ENCODE peak calls at places on chromosomes 12 and 14, in five cellular contexts. R is CD8-positive, alpha-beta T cell; D is cardiac fibroblast; V is neural progenitor cell; Q is NB4. X is an unnamed sample.

GRCh38 chr12:57740656-57741412 is 2.3 kb upstream of the AGAP2 start:
- DNase-seq in R (peak; percentile 87), D (no peak), V (no peak), Q (peak; percentile 84), X (no peak)

GRCh38 chr14:104356738-104357688 is 218.6 kb downstream of the KIF26A start:
- DNase-seq in R (no peak), D (no peak), V (no peak), Q (no peak), X (no peak)

GRCh38 chr12:40312982-40313576 is 88.3 kb downstream of the LRRK2 start:
- DNase-seq in R (no peak), D (peak; percentile 38), V (no peak), Q (peak; percentile 47), X (no peak)

GRCh38 chr14:68822132-68822651 is 29.3 kb upstream of the ZFP36L1 start:
- DNase-seq in R (no peak), D (no peak), V (no peak), Q (no peak), X (no peak)

GRCh38 chr14:94426526-94426925 is 26.1 kb downstream of the SERPINA11 start:
- DNase-seq in R (no peak), D (no peak), V (no peak), Q (no peak), X (no peak)

GRCh38 chr12:15469342-15469741 is 147.0 kb downstream of the PTPRO start:
- DNase-seq in R (no peak), D (no peak), V (no peak), Q (no peak), X (no peak)

GRCh38 chr12:120988234-120988633 is 9.9 kb downstream of the HNF1A start:
- DNase-seq in R (no peak), D (no peak), V (no peak), Q (no peak), X (no peak)

GRCh38 chr12:29164477-29165163 is 15.5 kb downstream of the FAR2 start:
- DNase-seq in R (no peak), D (peak; percentile 81), V (no peak), Q (peak; percentile 92), X (peak; percentile 33)

GRCh38 chr12:79624378-79624777 is 66.4 kb downstream of the PAWR start:
- DNase-seq in R (no peak), D (peak; percentile 65), V (no peak), Q (no peak), X (no peak)

GRCh38 chr12:96025518-96025917 is 9.9 kb downstream of the LTA4H start:
- DNase-seq in R (no peak), D (no peak), V (no peak), Q (no peak), X (no peak)

GRCh38 chr14:103207404-103208072 is 84.3 kb downstream of the TNFAIP2 start:
- DNase-seq in R (no peak), D (peak; percentile 18), V (peak; percentile 45), Q (no peak), X (no peak)

GRCh38 chr12:26125451-26126339 is 858 bp upstream of the BHLHE41 start:
- DNase-seq in R (no peak), D (peak; percentile 63), V (peak; percentile 82), Q (peak; percentile 88), X (no peak)

GRCh38 chr12:77120695-77121094 is 55.3 kb upstream of the E2F7 start:
- DNase-seq in R (no peak), D (peak; percentile 63), V (no peak), Q (no peak), X (no peak)

GRCh38 chr12:123433615-123434014 is 2.9 kb downstream of the RILPL2 start:
- DNase-seq in R (no peak), D (no peak), V (no peak), Q (peak; percentile 50), X (no peak)

GRCh38 chr14:22650960-22651521 is 6.9 kb upstream of the OR6J1 start:
- DNase-seq in R (no peak), D (no peak), V (no peak), Q (peak; percentile 69), X (no peak)

GRCh38 chr12:39442895-39443703 is at the start of gene KIF21A:
- DNase-seq in R (peak; percentile 89), D (peak; percentile 96), V (peak; percentile 94), Q (peak; percentile 88), X (peak; percentile 36)

GRCh38 chr14:60736494-60736893 is 1.9 kb downstream of the MNAT1 start:
- DNase-seq in R (no peak), D (peak; percentile 66), V (peak; percentile 46), Q (no peak), X (no peak)
- H3K4me3 ChIP-seq in R (no peak overlapping the region), D (no peak overlapping the region), V (peak overlapping the region; percentile 88), Q (peak overlapping the region; percentile 33), X (peak overlapping the region; percentile 96)

GRCh38 chr12:87772401-87772800 is 256.8 kb downstream of the C12orf50 start:
- DNase-seq in R (no peak), D (no peak), V (no peak), Q (no peak), X (no peak)
- TF ChIP-seq CTCF in R (no peak), D (no peak), V (no peak), Q (no peak), X (no peak)

GRCh38 chr14:75604979-75605825 is 26.8 kb downstream of the FLVCR2 start:
- DNase-seq in R (no peak), D (peak; percentile 76), V (no peak), Q (peak; percentile 93), X (peak; percentile 37)

GRCh38 chr14:75607044-75607443 is 28.6 kb downstream of the FLVCR2 start:
- DNase-seq in R (no peak), D (no peak), V (no peak), Q (no peak), X (no peak)

GRCh38 chr14:75602527-75602926 is 24.1 kb downstream of the FLVCR2 start:
- DNase-seq in R (no peak), D (no peak), V (no peak), Q (no peak), X (no peak)

GRCh38 chr14:75607842-75608640 is 29.6 kb downstream of the FLVCR2 start:
- DNase-seq in R (no peak), D (no peak), V (no peak), Q (no peak), X (no peak)

DNA sequence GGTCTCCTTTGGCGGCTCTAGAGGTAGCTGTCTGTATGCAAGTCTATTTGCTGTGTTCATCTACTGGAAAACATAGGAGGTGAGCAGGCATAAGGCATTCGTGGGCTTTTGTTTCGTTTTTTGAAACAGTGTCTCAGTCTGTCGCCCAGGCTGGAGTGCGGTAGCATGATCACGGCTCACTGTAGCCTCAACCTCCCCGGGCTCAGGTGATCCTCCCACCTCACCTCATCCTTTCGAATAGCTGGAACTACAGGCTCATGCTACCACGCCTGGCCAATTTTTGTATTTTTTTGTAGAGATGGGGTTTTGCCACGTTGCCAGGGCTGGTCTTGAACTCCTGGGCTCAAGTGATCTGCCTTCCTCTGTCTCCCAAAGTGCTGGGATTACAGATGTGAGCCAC is 27.5 kb downstream of the FLVCR2 start:
- DNase-seq in R (no peak), D (no peak), V (no peak), Q (no peak), X (no peak)
- H3K4me3 ChIP-seq in R (no peak overlapping the region), D (no peak overlapping the region), V (no peak overlapping the region), Q (peak overlapping the region; percentile 37), X (peak overlapping the region; percentile 47)

GRCh38 chr12:52169886-52170285 is 21.9 kb downstream of the KRT80 start:
- DNase-seq in R (no peak), D (peak; percentile 47), V (no peak), Q (no peak), X (no peak)

GRCh38 chr12:52170827-52171226 is 21.0 kb downstream of the KRT80 start:
- DNase-seq in R (no peak), D (no peak), V (no peak), Q (no peak), X (no peak)

GRCh38 chr12:52172956-52173355 is 18.9 kb downstream of the KRT80 start:
- DNase-seq in R (no peak), D (no peak), V (no peak), Q (no peak), X (no peak)

GRCh38 chr12:52173526-52173925 is 18.3 kb downstream of the KRT80 start:
- DNase-seq in R (no peak), D (no peak), V (no peak), Q (no peak), X (no peak)

DNA sequence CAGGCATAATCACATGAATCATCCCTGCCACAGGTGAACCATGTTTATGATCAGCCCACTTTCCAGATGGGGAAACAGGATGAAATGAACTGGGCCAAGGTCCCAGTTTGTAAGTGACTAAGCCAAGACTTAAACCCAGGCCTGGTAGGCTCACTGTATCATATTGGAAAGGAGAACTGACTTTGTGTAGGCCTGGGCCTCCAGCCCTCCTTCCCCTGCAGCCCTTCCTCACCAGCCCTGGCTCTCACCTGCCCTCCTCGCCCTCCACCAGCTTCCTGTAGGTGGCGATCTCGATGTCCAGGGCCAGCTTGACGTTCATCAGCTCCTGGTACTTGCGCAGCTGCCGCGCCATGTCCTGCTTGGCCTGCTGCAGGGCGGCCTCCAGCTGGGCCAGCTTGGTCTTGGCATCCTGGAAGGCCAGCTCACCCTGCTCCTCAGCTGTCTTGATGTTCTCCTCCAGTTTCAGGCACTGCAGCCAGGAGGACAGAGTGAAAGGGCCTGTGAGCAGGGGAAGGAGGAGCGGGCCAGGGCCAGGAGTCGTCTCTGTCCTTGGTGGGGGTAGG is 19.8 kb downstream of the KRT80 start:
- DNase-seq in R (no peak), D (no peak), V (peak; percentile 66), Q (peak; percentile 72), X (no peak)
- TF ChIP-seq CTCF in R (no peak), D (peak; percentile 46), V (peak; percentile 59), Q (peak; percentile 60), X (peak; percentile 60)

DNA sequence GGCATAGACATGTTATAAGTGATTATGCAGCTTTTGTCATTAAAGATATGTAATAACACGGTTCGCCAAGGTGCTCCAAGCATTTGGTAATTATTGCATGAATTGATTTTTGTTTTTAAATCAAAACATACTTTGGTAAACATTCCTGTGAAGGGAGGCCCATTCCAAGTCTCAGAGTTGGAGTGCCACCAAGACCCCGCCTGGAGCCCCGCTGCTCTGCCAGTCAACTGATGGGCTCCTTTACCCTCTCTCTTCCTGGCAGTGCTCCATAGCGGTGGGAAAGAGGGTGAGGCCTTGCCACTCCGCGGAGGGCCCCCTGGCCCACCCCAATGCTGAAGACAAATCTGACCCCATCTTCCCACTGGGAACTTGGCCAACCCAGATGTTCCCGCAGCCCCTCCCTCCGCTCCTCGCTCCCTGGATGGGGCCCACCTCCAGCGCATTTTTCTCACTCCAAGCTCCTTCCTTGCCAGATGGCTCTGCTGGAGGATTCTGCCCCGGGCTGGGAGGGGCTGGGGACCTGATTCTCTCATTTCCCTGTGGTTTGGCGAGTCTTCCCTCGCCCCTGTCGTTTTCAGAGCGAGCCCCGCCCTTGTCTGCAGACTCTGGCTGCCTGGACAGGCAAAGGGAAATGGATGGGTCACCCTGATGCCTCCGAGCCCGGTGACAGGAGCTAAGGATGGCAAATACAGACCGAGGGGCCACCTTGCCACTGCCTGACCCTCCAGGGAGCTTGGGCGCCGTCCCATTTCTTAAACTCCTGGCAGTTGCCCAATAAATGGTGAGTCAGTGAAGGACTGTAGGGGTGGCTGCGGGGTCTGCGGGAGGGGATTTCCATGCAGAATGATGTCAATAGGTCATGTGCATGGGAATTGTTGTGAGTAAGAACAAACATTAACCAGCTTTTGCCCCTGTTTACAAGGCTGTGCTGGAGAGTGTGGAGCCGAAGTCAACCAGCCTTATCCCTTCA is 9.2 kb upstream of the PAPLN start:
- DNase-seq in R (no peak), D (peak; percentile 96), V (peak; percentile 42), Q (peak; percentile 84), X (peak; percentile 97)
- H3K4me3 ChIP-seq in R (no peak overlapping the region), D (peak overlapping the region; percentile 11), V (no peak overlapping the region), Q (no peak overlapping the region), X (peak overlapping the region; percentile 21)

GRCh38 chr14:71166434-71166833 is 259.2 kb downstream of the PCNX1 start:
- DNase-seq in R (no peak), D (peak; percentile 90), V (peak; percentile 57), Q (peak; percentile 75), X (peak; percentile 70)
- TF ChIP-seq CTCF in R (no peak), D (peak; percentile 80), V (peak; percentile 58), Q (peak; percentile 72), X (peak; percentile 96)

GRCh38 chr12:31370645-31371620 is 45.0 kb upstream of the SINHCAF start:
- DNase-seq in R (no peak), D (peak; percentile 48), V (peak; percentile 92), Q (peak; percentile 10), X (peak; percentile 30)
- H3K4me3 ChIP-seq in R (no peak overlapping the region), D (no peak overlapping the region), V (peak overlapping the region; percentile 38), Q (no peak overlapping the region), X (no peak overlapping the region)